ENCODE peak calls at places on chromosomes 12 and 14, in four cellular contexts. F is transverse colon, G is spleen, M is IMR-90. Z is an unnamed sample.

GRCh38 chr14:65866906-65867305 is 454.4 kb downstream of the FUT8 start:
- DNase-seq in F (peak), G (no peak), M (no peak), Z (peak)

GRCh38 chr14:72284176-72284575 is 351.9 kb downstream of the RGS6 start:
- DNase-seq in F (no peak), G (no peak), M (no peak), Z (no peak)

GRCh38 chr12:17640615-17641014 is 449.4 kb downstream of the RERGL start:
- DNase-seq in F (no peak), G (no peak), M (no peak), Z (no peak)

GRCh38 chr14:70708717-70709570 is 67.2 kb downstream of the TTC9 start:
- DNase-seq in F (no peak), G (no peak), M (no peak), Z (no peak)

GRCh38 chr14:105126126-105126969 is 42.2 kb downstream of the JAG2 start:
- DNase-seq in F (no peak), G (no peak), M (no peak), Z (no peak)

GRCh38 chr12:103288016-103288415 is 207.8 kb downstream of the C12orf42 start:
- DNase-seq in F (no peak), G (no peak), M (no peak), Z (no peak)

GRCh38 chr14:52248057-52248456 is 19.4 kb upstream of the PTGDR start:
- DNase-seq in F (no peak), G (no peak), M (no peak), Z (no peak)

GRCh38 chr14:92516966-92517350 is 3.4 kb downstream of the RIN3 start:
- DNase-seq in F (no peak), G (peak), M (no peak), Z (no peak)

GRCh38 chr14:64644629-64645028 is 59.6 kb upstream of the PLEKHG3 start:
- DNase-seq in F (no peak), G (no peak), M (no peak), Z (no peak)

GRCh38 chr12:5258498-5258897 is 173.4 kb upstream of the NTF3 start:
- DNase-seq in F (no peak), G (no peak), M (peak), Z (peak)

GRCh38 chr12:57816001-57816854 is 2.3 kb downstream of the AVIL start:
- DNase-seq in F (no peak), G (peak), M (no peak), Z (no peak)

GRCh38 chr12:47207005-47207717 is 127.4 kb upstream of the AMIGO2 start:
- DNase-seq in F (peak), G (peak), M (no peak), Z (no peak)

GRCh38 chr12:21694660-21695059 is 37.0 kb upstream of the LDHB start:
- DNase-seq in F (no peak), G (no peak), M (no peak), Z (no peak)

GRCh38 chr12:131631230-131631629 is 79.7 kb upstream of the SFSWAP start:
- DNase-seq in F (no peak), G (no peak), M (no peak), Z (no peak)

GRCh38 chr12:113230315-113231274 is 9.3 kb downstream of the TPCN1 start:
- DNase-seq in F (no peak), G (peak), M (no peak), Z (no peak)

GRCh38 chr12:48795550-48796455 is 6.9 kb upstream of the ADCY6 start:
- DNase-seq in F (peak), G (no peak), M (peak), Z (peak)

GRCh38 chr14:94827711-94828505 is 58.0 kb upstream of the GSC start:
- DNase-seq in F (peak), G (no peak), M (no peak), Z (no peak)

GRCh38 chr14:91241848-91242247 is 2.7 kb downstream of the GPR68 start:
- DNase-seq in F (no peak), G (no peak), M (no peak), Z (no peak)
- H3K4me3 ChIP-seq in F (no peak), G (peak), M (no peak), Z (no peak)

GRCh38 chr14:86799244-86799647 is 1193.7 kb downstream of the GALC start:
- DNase-seq in F (no peak), G (no peak), M (peak), Z (peak)
- TF ChIP-seq CTCF in F (no peak), G (no peak), M (peak), Z (no peak)

GRCh38 chr14:73743431-73743931 is 29.3 kb upstream of the PNMA1 start:
- DNase-seq in F (peak), G (peak), M (no peak), Z (peak)
- H3K4me3 ChIP-seq in F (no peak), G (peak), M (no peak), Z (no peak)

GRCh38 chr12:121223947-121224285 is 14.0 kb downstream of the P2RX4 start:
- DNase-seq in F (no peak), G (no peak), M (no peak), Z (no peak)

GRCh38 chr12:121222847-121223246 is 12.9 kb downstream of the P2RX4 start:
- DNase-seq in F (no peak), G (no peak), M (no peak), Z (no peak)

GRCh38 chr12:121224591-121224990 is 14.7 kb downstream of the P2RX4 start:
- DNase-seq in F (no peak), G (no peak), M (no peak), Z (no peak)

GRCh38 chr12:121226399-121226798 is 16.5 kb downstream of the P2RX4 start:
- DNase-seq in F (no peak), G (no peak), M (no peak), Z (no peak)

DNA sequence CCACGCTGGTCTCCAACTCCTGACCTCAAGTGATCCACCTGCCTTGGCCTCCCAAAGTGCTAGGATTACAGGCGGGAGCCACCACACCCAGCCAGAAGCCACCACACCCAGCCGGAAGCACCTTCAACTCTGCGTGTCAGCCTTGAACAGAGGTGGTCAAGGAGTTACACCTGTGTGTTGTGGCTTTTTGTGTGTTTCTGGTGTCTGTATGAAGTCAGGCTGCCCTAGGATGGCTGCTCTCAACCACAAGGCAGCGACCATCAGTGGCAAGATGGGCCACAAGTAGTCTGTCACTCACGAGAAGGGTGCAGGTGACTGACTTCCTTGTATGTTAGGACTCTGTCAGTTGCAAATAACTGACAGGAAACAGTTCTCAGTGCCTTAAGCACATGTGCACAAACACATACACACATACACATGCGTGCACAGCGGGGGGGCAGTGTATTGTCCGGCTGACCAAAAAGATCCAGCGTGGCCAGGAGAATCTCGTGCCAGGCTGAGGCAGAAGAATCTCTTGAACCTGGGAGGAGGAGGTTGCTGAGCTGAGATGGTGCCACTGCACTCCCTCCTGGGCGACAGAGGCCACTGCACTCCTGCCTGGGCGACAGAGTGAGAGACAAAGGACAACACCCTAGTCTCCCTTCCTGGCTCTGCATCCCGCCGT is 13.5 kb downstream of the P2RX4 start:
- DNase-seq in F (peak), G (no peak), M (no peak), Z (no peak)
- TF ChIP-seq CTCF in F (peak), G (peak), M (peak), Z (peak)

DNA sequence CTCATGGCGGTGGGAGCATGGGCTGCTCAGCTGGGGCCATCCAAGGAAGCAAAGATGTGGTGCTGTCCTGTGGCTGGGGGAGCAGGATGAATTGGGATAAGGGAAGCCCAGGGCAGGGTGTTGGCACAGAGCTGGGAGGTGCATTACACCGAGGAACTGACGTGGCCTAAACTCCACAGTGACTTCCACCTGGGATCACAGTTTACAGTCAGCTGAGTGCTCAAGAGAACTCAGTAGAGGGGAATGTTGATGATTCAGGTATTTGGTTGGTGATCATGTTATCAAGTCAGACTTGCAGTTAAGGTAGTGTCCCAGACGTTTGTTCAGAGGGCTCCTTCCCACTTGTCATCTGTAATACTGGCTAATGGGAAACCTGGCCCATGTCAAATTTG is 73.7 kb downstream of the PPP2R5C start:
- DNase-seq in F (no peak), G (no peak), M (peak), Z (peak)
- H3K4me3 ChIP-seq in F (no peak), G (no peak), M (no peak), Z (no peak)

GRCh38 chr14:24437020-24437735 is 5.4 kb downstream of the SDR39U1 start:
- DNase-seq in F (no peak), G (no peak), M (no peak), Z (no peak)
- TF ChIP-seq CTCF in F (no peak), G (no peak), M (no peak), Z (no peak)